ENCODE peak calls at places on chromosomes 12 and 14, in five cellular contexts. W is hepatocyte, C is neural progenitor cell, G is PC-3, V is MM.1S. H is an unnamed sample.
A peak's percentile ranks its signal among the peaks of the same experiment; 100 is the strongest.

GRCh38 chr12:59928416-59928815 is 332.6 kb downstream of the SLC16A7 start:
- DNase-seq in W (no peak), C (no peak), G (peak; percentile 73), V (no peak), H (peak; percentile 7)

GRCh38 chr14:21308479-21309237 is 28.8 kb downstream of the RPGRIP1 start:
- DNase-seq in W (peak; percentile 94), C (peak; percentile 97), G (peak; percentile 81), V (peak; percentile 92), H (peak; percentile 58)

GRCh38 chr12:117518594-117519270 is 157.3 kb upstream of the NOS1 start:
- DNase-seq in W (peak; percentile 43), C (no peak), G (peak; percentile 43), V (no peak), H (no peak)

GRCh38 chr12:6956332-6956727 is 5.2 kb downstream of the PTPN6 start:
- DNase-seq in W (no peak), C (no peak), G (no peak), V (no peak), H (no peak)

GRCh38 chr12:27361372-27361771 is 28.7 kb downstream of the BMAL2 start:
- DNase-seq in W (no peak), C (no peak), G (no peak), V (no peak), H (peak; percentile 78)

GRCh38 chr12:52250048-52250990 is 17.3 kb downstream of the KRT7 start:
- DNase-seq in W (no peak), C (peak; percentile 76), G (peak; percentile 35), V (no peak), H (no peak)

GRCh38 chr14:94113908-94114588 is 3.5 kb downstream of the IFI27 start:
- DNase-seq in W (no peak), C (no peak), G (no peak), V (no peak), H (no peak)

GRCh38 chr14:66477567-66477966 is 8.6 kb upstream of the CCDC196 start:
- DNase-seq in W (no peak), C (no peak), G (no peak), V (no peak), H (no peak)

GRCh38 chr12:103727638-103728037 is 113.4 kb downstream of the NT5DC3 start:
- DNase-seq in W (no peak), C (no peak), G (no peak), V (no peak), H (peak; percentile 5)
- H3K4me3 ChIP-seq in W (no peak overlapping the region), C (no peak overlapping the region), G (no peak overlapping the region), V (no peak overlapping the region), H (no peak overlapping the region)

GRCh38 chr12:14774074-14774943 is 29.0 kb downstream of the WBP11 start:
- DNase-seq in W (peak; percentile 98), C (peak; percentile 97), G (peak; percentile 95), V (peak; percentile 91), H (peak; percentile 98)
- TF ChIP-seq EZH2 in W (no peak), C (no peak), G (no peak), V (no peak), H (no peak)

GRCh38 chr12:130686511-130686981 is 29.6 kb downstream of the RIMBP2 start:
- DNase-seq in W (no peak), C (peak; percentile 13), G (no peak), V (no peak), H (no peak)
- TF ChIP-seq EZH2phosphoT487 in W (no peak), C (no peak), G (no peak), V (no peak), H (no peak)

GRCh38 chr14:97644365-97644764 is 847.2 kb downstream of the VRK1 start:
- DNase-seq in W (no peak), C (no peak), G (peak; percentile 32), V (no peak), H (no peak)

GRCh38 chr14:97641827-97642226 is 844.6 kb downstream of the VRK1 start:
- DNase-seq in W (no peak), C (no peak), G (no peak), V (no peak), H (no peak)

GRCh38 chr14:97640031-97640430 is 842.8 kb downstream of the VRK1 start:
- DNase-seq in W (no peak), C (no peak), G (no peak), V (no peak), H (no peak)

GRCh38 chr14:97638864-97639263 is 841.7 kb downstream of the VRK1 start:
- DNase-seq in W (no peak), C (no peak), G (no peak), V (no peak), H (no peak)

GRCh38 chr14:97642631-97643030 is 845.4 kb downstream of the VRK1 start:
- DNase-seq in W (no peak), C (no peak), G (no peak), V (no peak), H (no peak)
- H3K4me3 ChIP-seq in W (no peak overlapping the region), C (no peak overlapping the region), G (no peak overlapping the region), V (no peak overlapping the region), H (no peak overlapping the region)

GRCh38 chr14:36503771-36504741 is 16.0 kb downstream of the NKX2-1 start:
- DNase-seq in W (peak; percentile 23), C (peak; percentile 79), G (no peak), V (no peak), H (no peak)
- TF ChIP-seq EZH2 in W (peak; percentile 57), C (peak; percentile 96), G (no peak), V (no peak), H (peak; percentile 96)

GRCh38 chr12:91551927-91552326 is 369.3 kb upstream of the DCN start:
- DNase-seq in W (no peak), C (no peak), G (no peak), V (no peak), H (no peak)

GRCh38 chr12:91556909-91557308 is 374.3 kb upstream of the DCN start:
- DNase-seq in W (peak; percentile 9), C (peak; percentile 11), G (no peak), V (no peak), H (no peak)

GRCh38 chr12:91555981-91556380 is 373.4 kb upstream of the DCN start:
- DNase-seq in W (no peak), C (no peak), G (no peak), V (no peak), H (no peak)

DNA sequence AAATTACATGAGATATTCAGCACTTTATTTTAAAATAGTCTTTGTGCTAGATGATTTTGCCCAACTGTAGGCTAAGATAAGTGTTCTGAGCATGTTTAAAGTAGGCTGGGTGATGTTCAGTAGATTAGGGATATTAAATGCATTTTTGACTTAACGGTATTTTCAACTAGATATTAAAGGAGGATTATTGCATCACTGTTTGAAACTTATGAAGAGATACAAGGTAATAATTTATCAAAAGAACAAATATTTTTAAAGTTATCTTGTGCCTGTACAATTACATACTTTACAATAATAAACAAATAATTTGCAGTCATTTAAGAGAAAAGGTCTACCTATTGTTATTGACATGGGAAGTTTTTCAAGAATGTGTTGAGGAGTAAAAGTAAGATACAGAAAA is 368.6 kb upstream of the DCN start:
- DNase-seq in W (no peak), C (no peak), G (no peak), V (no peak), H (no peak)
- TF ChIP-seq EZH2phosphoT487 in W (no peak), C (no peak), G (no peak), V (no peak), H (no peak)

DNA sequence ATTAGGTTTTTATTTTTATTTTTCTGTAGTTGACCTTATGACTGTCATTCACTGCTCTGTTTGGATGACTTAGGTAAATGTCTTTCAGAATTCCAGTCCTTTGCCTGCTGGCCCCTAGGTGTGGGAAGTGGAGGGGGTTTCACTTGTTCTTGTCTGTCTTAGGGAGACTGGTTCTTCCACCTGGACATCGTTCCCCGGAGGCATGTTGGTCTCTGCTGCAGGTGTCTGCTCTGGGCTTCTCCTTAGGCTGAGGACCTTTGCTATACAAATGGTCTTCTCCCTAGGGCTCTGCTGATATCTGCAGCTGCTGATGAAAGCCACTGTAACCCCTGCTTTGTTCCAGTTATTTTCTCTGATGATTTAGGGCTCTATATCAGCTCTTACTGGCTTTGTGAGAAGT is 97.1 kb downstream of the OTOGL start:
- DNase-seq in W (no peak), C (no peak), G (no peak), V (no peak), H (no peak)
- H3K4me3 ChIP-seq in W (no peak overlapping the region), C (no peak overlapping the region), G (no peak overlapping the region), V (no peak overlapping the region), H (no peak overlapping the region)

DNA sequence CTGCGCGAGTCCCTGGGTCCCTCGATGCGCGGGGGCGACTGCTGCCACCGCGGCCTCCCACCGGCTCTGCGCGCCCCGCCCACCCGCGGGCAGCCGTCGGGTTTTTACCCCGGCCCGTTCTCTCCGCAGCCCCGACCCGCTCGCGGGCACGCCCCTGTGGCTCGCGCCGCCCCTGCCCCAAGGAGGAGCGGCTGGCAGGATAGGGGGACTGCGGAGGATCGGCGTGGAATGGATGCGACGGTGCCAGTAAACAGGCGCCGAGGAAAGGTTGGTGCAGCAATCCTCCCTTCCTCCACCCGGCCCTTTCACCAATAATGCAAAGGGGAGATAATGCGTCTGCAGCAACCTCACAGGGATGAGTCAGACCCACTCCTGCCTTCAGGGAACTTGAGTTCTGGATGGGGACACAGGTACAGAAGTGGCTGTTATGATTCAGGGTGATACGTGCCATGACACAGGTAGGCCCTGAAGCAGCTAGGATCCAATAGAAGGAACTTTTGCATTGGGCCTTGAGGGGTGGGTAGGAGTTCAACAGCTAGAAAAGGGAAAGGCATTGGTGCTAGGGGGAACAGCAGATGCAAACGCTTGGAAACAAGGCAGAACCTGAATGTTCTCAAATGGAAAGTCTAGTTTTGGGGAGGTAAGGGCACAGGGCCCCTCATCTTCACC is 554 bp upstream of the DEGS2 start:
- DNase-seq in W (peak; percentile 25), C (peak; percentile 46), G (peak; percentile 36), V (no peak), H (no peak)
- TF ChIP-seq EZH2 in W (no peak), C (peak; percentile 81), G (no peak), V (no peak), H (peak; percentile 36)

DNA sequence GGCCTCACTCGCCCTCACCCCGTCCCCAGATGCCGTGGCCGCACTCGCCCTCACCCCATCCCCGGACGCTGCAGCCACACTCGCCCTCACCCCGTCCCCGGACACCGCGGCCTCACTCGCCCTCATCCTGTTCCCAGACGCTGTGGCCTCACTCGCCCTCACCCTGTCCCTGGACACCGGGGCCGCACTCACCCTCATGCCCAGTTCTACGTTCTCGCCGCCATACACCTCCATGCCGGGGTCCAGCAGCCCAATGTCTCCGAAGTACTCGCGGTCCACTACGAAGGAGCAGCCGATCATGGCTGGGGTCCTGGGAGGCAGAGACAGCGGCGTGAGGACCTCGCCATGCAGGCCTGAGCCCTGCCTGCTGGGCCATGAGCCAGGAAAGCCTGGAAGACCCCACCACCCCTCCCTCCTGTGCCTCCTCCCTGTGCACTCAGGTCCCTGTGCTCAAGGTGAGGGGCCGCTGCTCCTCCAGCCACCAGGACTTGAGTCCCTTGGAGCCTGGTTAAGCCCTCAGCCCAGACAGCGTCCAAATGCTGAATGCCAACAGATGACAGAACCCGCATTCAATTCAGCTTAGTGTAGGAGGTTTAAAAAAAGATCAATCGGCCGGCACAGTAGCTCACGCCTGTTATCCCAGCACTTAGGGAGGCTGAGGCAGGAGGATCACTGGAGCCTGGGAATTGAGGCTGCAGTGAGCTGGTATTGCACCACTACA is 81.5 kb downstream of the GALNT9 start:
- DNase-seq in W (no peak), C (no peak), G (no peak), V (no peak), H (peak; percentile 63)
- TF ChIP-seq EZH2phosphoT487 in W (no peak), C (no peak), G (no peak), V (no peak), H (no peak)

GRCh38 chr14:52609445-52610044 is 56.9 kb downstream of the GPR137C start:
- DNase-seq in W (no peak), C (peak; percentile 4), G (no peak), V (no peak), H (no peak)
- H3K4me3 ChIP-seq in W (no peak overlapping the region), C (no peak overlapping the region), G (no peak overlapping the region), V (no peak overlapping the region), H (no peak overlapping the region)

H was measured in GM23248.